ENCODE peak calls at places on chromosomes 1 and 21, in nine cellular contexts. Q is tibial nerve, X is GM12878, J is sigmoid colon, S is suprapubic skin, D is SK-N-SH, M is ovary, V is stomach, W is K562. B is an unnamed sample.

GRCh38 chr21:39084979-39085729 is 98.1 kb downstream of the PSMG1 start:
- DNase-seq in Q (no peak), X (no peak), J (no peak), S (no peak), D (no peak), M (no peak), V (no peak), W (no peak), B (no peak)

GRCh38 chr1:31615414-31615813 is 2.1 kb upstream of the HCRTR1 start:
- DNase-seq in Q (no peak), X (no peak), J (no peak), S (peak; percentile 24), D (no peak), M (no peak), V (no peak), W (no peak), B (no peak)

GRCh38 chr1:220786337-220787068 is at the start of gene MTARC1:
- DNase-seq in Q (no peak), X (no peak), J (peak; percentile 83), S (no peak), D (peak; percentile 95), M (peak; percentile 43), V (peak; percentile 85), W (no peak), B (peak; percentile 86)

GRCh38 chr1:185581961-185582725 is 152.0 kb upstream of the HMCN1 start:
- DNase-seq in Q (no peak), X (no peak), J (no peak), S (no peak), D (no peak), M (no peak), V (no peak), W (no peak), B (no peak)

GRCh38 chr1:73611681-73612080 is 586.3 kb downstream of the LRRIQ3 start:
- DNase-seq in Q (no peak), X (no peak), J (no peak), S (no peak), D (no peak), M (no peak), V (no peak), W (no peak), B (no peak)

GRCh38 chr21:45886610-45887026 is 95.0 kb upstream of the COL6A1 start:
- DNase-seq in Q (no peak), X (no peak), J (no peak), S (no peak), D (no peak), M (no peak), V (no peak), W (no peak), B (no peak)

GRCh38 chr21:14753069-14753465 is 207.0 kb upstream of the SAMSN1 start:
- DNase-seq in Q (no peak), X (no peak), J (no peak), S (no peak), D (no peak), M (no peak), V (no peak), W (no peak), B (no peak)

GRCh38 chr1:211503542-211503941 is 11.6 kb upstream of the RD3 start:
- DNase-seq in Q (no peak), X (no peak), J (no peak), S (no peak), D (no peak), M (no peak), V (no peak), W (peak; percentile 55), B (no peak)

GRCh38 chr1:78155121-78155520 is 109.4 kb downstream of the GIPC2 start:
- DNase-seq in Q (no peak), X (no peak), J (no peak), S (no peak), D (no peak), M (no peak), V (no peak), W (no peak), B (no peak)

GRCh38 chr1:166485620-166486019 is 318.8 kb upstream of the FAM78B start:
- DNase-seq in Q (no peak), X (no peak), J (no peak), S (no peak), D (no peak), M (no peak), V (no peak), W (no peak), B (no peak)

GRCh38 chr1:61190476-61191067 is 108.2 kb downstream of the NFIA start:
- DNase-seq in Q (no peak), X (no peak), J (no peak), S (no peak), D (no peak), M (no peak), V (no peak), W (no peak), B (no peak)

GRCh38 chr1:228697209-228698016 is 37.9 kb upstream of the RHOU start:
- DNase-seq in Q (peak; percentile 93), X (no peak), J (peak; percentile 80), S (peak; percentile 85), D (peak; percentile 37), M (peak; percentile 79), V (peak; percentile 78), W (no peak), B (peak; percentile 32)

GRCh38 chr1:227758366-227758765 is 23.1 kb downstream of the SNAP47 start:
- DNase-seq in Q (no peak), X (peak; percentile 33), J (no peak), S (no peak), D (no peak), M (no peak), V (no peak), W (no peak), B (no peak)

GRCh38 chr1:76068542-76068941 is 6.0 kb upstream of the ST6GALNAC3 start:
- DNase-seq in Q (no peak), X (no peak), J (no peak), S (no peak), D (no peak), M (no peak), V (no peak), W (no peak), B (no peak)

GRCh38 chr1:94549706-94550105 is 8.1 kb upstream of the F3 start:
- DNase-seq in Q (no peak), X (no peak), J (no peak), S (no peak), D (no peak), M (no peak), V (no peak), W (no peak), B (no peak)
- H3K27ac ChIP-seq in Q (no peak overlapping the region), X (no peak overlapping the region), J (no peak overlapping the region), S (no peak overlapping the region), D (no peak overlapping the region), M (no peak overlapping the region), V (peak overlapping the region; percentile 80), W (no peak overlapping the region), B (no peak overlapping the region)

DNA sequence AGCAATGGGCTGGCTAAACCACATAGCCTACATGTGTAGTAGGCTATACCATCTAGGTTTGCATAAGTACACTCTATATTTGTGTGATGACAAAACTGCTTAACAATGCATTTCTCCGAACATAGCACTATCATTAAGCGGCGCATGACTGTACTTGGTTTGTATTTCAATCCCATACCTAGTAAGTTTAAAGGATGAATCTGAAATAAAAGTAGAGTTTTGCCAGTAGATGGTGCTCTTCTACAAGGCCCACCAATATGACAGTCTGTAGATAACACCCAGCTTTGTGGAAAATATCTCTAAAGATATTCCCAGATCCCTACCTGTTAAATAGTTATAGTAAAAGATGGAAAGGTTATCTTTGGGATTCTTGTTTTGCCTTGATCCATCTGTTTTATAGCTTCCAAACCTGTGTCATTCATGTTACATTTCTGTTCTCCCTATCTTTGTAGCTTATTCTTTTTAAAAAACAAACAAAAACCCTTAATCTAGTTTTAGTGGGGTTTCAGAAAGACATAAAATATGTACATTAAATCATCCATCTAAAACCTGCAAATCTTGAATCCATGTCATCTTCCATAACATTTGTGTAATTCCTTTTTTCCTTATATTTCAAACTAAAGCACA is 33.9 kb upstream of the ASPM start:
- DNase-seq in Q (no peak), X (no peak), J (no peak), S (no peak), D (peak; percentile 38), M (no peak), V (no peak), W (peak; percentile 56), B (no peak)
- H3K36me3 ChIP-seq in Q (no peaks in the 10 kb centered on the region), X (peaks cover 9% of the 10 kb centered on the region), J (no peaks in the 10 kb centered on the region), S (peaks cover 40% of the 10 kb centered on the region), D (peaks cover 88% of the 10 kb centered on the region), M (no peaks in the 10 kb centered on the region), V (peaks cover 62% of the 10 kb centered on the region), W (peaks cover 78% of the 10 kb centered on the region), B (no peaks in the 10 kb centered on the region)

GRCh38 chr1:172601046-172601630 is 57.8 kb upstream of the FASLG start:
- DNase-seq in Q (no peak), X (no peak), J (no peak), S (no peak), D (no peak), M (no peak), V (no peak), W (no peak), B (no peak)

GRCh38 chr1:172602706-172603105 is 56.2 kb upstream of the FASLG start:
- DNase-seq in Q (no peak), X (no peak), J (no peak), S (no peak), D (no peak), M (no peak), V (no peak), W (no peak), B (no peak)

GRCh38 chr1:172599912-172600311 is 59.0 kb upstream of the FASLG start:
- DNase-seq in Q (no peak), X (no peak), J (no peak), S (no peak), D (no peak), M (no peak), V (no peak), W (no peak), B (no peak)

GRCh38 chr1:172603816-172604215 is 55.1 kb upstream of the FASLG start:
- DNase-seq in Q (no peak), X (no peak), J (no peak), S (no peak), D (no peak), M (no peak), V (no peak), W (no peak), B (no peak)

DNA sequence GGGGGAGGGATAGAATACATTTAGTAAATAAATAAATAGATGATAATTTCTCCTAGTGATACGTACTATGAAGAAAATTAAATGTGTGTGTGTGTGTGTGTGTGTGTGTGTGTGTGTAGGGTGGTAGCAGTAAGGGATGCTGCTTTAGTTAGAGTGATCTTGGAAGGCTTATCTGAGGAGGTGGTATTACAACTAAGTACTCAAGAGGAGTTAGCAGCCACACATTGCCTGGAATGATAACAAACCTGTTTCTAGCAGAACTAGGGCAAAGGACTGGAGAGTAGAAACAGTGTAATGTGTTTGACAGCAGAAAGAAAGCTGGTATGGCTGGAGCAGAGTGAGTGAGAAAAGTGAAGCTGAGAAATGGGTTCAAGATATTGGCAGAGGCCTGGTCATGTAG is 58.3 kb upstream of the FASLG start:
- DNase-seq in Q (no peak), X (no peak), J (no peak), S (no peak), D (no peak), M (no peak), V (no peak), W (peak; percentile 50), B (no peak)
- TF ChIP-seq EP300 in Q (no peak), X (no peak), J (no peak), S (no peak), D (no peak), M (no peak), V (no peak), W (no peak), B (no peak)

DNA sequence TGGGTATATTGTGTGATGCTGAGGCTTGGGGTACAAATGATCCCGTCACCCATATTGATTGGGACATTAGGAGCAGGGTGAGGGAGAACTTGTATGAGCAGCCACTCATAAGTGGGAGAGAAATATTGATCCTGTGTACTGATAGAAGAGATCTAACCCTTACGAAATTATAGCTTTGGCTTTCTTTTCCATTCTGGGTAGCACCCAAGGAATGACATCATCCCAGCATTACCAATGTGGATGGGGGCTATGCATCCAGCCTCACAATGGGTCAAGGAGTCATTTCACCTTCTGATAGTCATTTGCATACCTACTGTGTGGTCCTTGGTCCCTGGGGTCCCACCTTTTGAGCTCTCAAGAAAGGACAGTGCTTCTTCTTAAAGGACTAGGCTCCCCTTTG is 1.9 kb upstream of the NAV1 start:
- DNase-seq in Q (no peak), X (no peak), J (no peak), S (peak; percentile 28), D (no peak), M (no peak), V (no peak), W (no peak), B (no peak)
- H3K27ac ChIP-seq in Q (peak overlapping the region; percentile 25), X (no peak overlapping the region), J (peak overlapping the region; percentile 88), S (peak overlapping the region; percentile 61), D (peak overlapping the region; percentile 56), M (no peak overlapping the region), V (peak overlapping the region; percentile 72), W (no peak overlapping the region), B (peak overlapping the region; percentile 79)